ENCODE peak calls at places on chromosomes 4 and X, in nine cellular contexts. S is right lobe of liver, K is heart right ventricle, L is astrocyte of the spinal cord, N is aorta, I is astrocyte, O is right atrium auricular region, F is SK-N-SH, J is left ventricle myocardium inferior. C is an unnamed sample.

GRCh38 chr4:156865391-156865790 is 106.2 kb downstream of the PDGFC start:
- DNase-seq in O (no peak), N (no peak), F (no peak), I (peak), K (no peak), J (no peak), S (no peak), L (no peak), C (no peak)

GRCh38 chr4:98568896-98569663 is 89.3 kb downstream of the TSPAN5 start:
- DNase-seq in S (no peak), F (no peak), J (no peak), L (no peak), O (no peak), K (no peak), I (no peak), N (no peak), C (no peak)

GRCh38 chrX:30589146-30589888 is 11.8 kb upstream of the TASL start:
- DNase-seq in J (no peak), I (no peak), S (no peak), L (no peak), K (no peak), N (no peak), O (no peak), F (no peak), C (no peak)

GRCh38 chr4:137994858-137995257 is 247.3 kb downstream of the SLC7A11 start:
- DNase-seq in S (no peak), K (no peak), O (no peak), L (peak), I (peak), J (no peak), N (no peak), F (no peak), C (no peak)

GRCh38 chrX:20265726-20266681 is 705 bp downstream of the RPS6KA3 start:
- DNase-seq in O (no peak), S (peak), L (no peak), I (no peak), J (peak), K (peak), N (peak), F (peak), C (no peak)

GRCh38 chr4:72974694-72975487 is 94.6 kb downstream of the COX18 start:
- DNase-seq in N (no peak), I (peak), L (peak), O (no peak), J (no peak), K (no peak), F (no peak), S (no peak), C (no peak)

GRCh38 chr4:8548731-8549351 is 31.4 kb upstream of the GPR78 start:
- DNase-seq in S (no peak), K (no peak), F (peak), N (peak), I (no peak), L (no peak), O (no peak), J (no peak), C (no peak)

GRCh38 chr4:17934286-17934685 is 87.3 kb downstream of the LCORL start:
- DNase-seq in L (no peak), J (no peak), N (no peak), K (no peak), S (no peak), I (no peak), O (no peak), F (no peak), C (no peak)

GRCh38 chr4:183636488-183636887 is 22.5 kb downstream of the RWDD4 start:
- DNase-seq in K (no peak), I (no peak), J (no peak), F (no peak), O (no peak), S (no peak), L (peak), N (no peak), C (no peak)

GRCh38 chrX:21926527-21927278 is 13.8 kb upstream of the SMS start:
- DNase-seq in O (no peak), J (no peak), L (peak), F (no peak), K (no peak), N (no peak), I (peak), S (no peak), C (peak)

GRCh38 chr4:7911044-7911578 is 28.6 kb downstream of the AFAP1 start:
- DNase-seq in F (peak), K (peak), S (no peak), L (peak), N (no peak), I (peak), O (no peak), J (no peak), C (no peak)

GRCh38 chr4:16264798-16265197 is 38.5 kb upstream of the TAPT1 start:
- DNase-seq in S (no peak), I (peak), N (no peak), F (peak), L (peak), K (no peak), O (no peak), J (no peak), C (no peak)

GRCh38 chrX:17735396-17735795 is 1.9 kb upstream of the SCML1 start:
- DNase-seq in J (no peak), I (no peak), S (peak), O (no peak), F (no peak), N (no peak), L (no peak), K (no peak), C (no peak)

GRCh38 chr4:23279377-23279988 is 586.7 kb downstream of the GBA3 start:
- DNase-seq in S (no peak), F (no peak), N (no peak), O (no peak), I (peak), J (no peak), L (peak), K (no peak), C (peak)

GRCh38 chr4:67988986-67989385 is 25.7 kb upstream of the TMPRSS11A start:
- DNase-seq in S (no peak), J (no peak), N (no peak), O (no peak), F (no peak), K (no peak), L (peak), I (peak), C (no peak)

GRCh38 chr4:103645991-103646390 is 73.8 kb downstream of the TACR3 start:
- DNase-seq in L (no peak), S (no peak), I (no peak), N (no peak), J (no peak), O (no peak), K (no peak), F (no peak), C (no peak)

GRCh38 chr4:77849278-77849965 is 13.2 kb upstream of the MRPL1 start:
- DNase-seq in L (no peak), N (no peak), K (no peak), S (no peak), F (no peak), O (no peak), J (no peak), I (no peak), C (no peak)

GRCh38 chr4:86857341-86858052 is 8.3 kb upstream of the SLC10A6 start:
- DNase-seq in K (no peak), F (no peak), N (no peak), S (no peak), J (no peak), I (no peak), L (no peak), O (no peak), C (no peak)

GRCh38 chr4:10590896-10591295 is 93.7 kb downstream of the CLNK start:
- DNase-seq in K (no peak), L (peak), F (no peak), I (peak), S (no peak), O (no peak), N (no peak), J (no peak), C (no peak)

GRCh38 chr4:73070072-73070385 is 513 bp upstream of the COX18 start:
- DNase-seq in K (no peak), N (no peak), O (no peak), L (no peak), S (no peak), F (no peak), I (no peak), J (no peak), C (peak)

GRCh38 chrX:12956704-12957541 is 18.0 kb upstream of the TMSB4X start:
- DNase-seq in K (no peak), F (peak), N (no peak), O (no peak), S (no peak), L (peak), J (no peak), I (peak), C (peak)

GRCh38 chr4:2937146-2937857 is 25.9 kb downstream of the NOP14 start:
- DNase-seq in J (peak), N (peak), K (no peak), F (no peak), I (peak), L (peak), O (no peak), S (peak), C (peak)

GRCh38 chr4:56049428-56050212 is 100.9 kb downstream of the CEP135 start:
- DNase-seq in S (no peak), J (no peak), L (peak), K (peak), O (no peak), I (peak), F (peak), N (peak), C (no peak)

GRCh38 chr4:74946196-74946595 is 13.3 kb downstream of the PARM1 start:
- DNase-seq in S (no peak), K (no peak), F (no peak), L (no peak), N (no peak), O (no peak), J (no peak), I (no peak), C (no peak)

DNA sequence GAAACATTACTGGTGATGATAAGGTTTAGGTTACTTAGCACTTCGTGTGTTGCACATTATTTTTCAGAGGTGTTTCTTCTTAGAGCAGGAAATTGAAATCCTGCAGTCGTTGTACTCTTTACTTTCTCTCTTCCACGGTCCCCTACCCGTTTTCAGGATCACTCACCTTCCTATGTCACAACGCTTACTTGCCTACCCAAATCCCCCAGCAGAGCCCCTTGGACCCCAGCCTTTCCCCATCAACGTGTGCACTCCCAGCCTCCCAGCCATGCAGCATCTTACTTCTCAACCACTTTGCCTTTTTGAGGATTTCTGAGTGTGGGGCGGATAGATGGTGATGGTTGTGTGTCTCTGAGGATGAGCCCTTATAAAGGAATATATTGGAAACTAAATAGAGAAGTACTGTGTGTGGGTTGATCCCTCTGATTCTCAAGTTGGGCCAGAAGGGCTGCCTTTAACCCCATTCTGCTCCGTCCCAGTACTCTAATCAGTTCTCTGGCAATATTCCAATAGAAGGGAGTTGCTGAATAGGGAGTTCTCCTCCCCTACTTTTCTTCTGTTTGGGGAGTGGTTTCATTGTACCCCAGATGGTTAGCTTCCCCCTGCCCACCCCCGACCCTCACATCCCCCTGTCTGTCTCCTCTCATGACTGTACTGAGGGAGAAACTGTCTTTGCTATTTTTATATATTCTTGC is 1.6 kb downstream of the MID2 start:
- DNase-seq in S (no peak), F (no peak), J (no peak), O (no peak), I (no peak), L (no peak), N (no peak), K (no peak), C (no peak)
- H3K4me3 ChIP-seq in S (peak), F (no peak), J (peak), O (peak), I (peak), L (peak), N (peak), K (peak), C (peak)

DNA sequence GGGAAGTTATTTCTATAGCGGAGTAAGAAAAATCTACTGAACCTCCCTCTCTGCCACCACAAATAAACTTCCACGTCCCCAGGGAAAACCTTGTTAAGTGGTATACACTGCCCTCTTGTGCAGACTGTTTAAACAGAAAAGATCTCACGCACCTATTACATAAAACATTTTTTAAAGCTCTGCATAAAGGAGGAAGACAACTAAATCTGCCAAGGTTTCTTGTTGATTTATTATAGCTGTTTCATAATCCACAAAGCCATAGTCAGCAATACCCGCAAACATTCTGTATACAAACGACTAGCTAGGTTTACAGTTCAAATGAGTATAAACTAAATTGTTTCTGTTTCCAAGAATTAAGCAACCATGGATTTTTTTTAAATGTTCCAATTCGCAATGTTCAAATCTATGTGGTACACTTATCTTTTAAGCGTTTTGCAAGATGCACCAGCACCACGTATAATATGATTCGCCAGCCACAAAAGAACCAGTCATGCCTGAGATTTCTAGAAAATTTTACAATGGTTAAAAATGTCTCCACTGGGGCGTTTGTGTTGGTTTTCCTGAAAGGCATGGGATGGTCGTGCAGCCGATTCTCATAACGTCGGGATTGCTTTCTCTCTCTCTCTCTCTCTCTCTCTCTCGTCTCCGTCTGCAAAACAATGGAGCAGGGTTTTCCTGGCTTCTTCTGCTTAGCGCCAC is 164.6 kb downstream of the PRKX start:
- DNase-seq in L (peak), O (no peak), N (no peak), F (peak), S (no peak), K (no peak), J (no peak), I (peak), C (peak)
- H3K4me3 ChIP-seq in L (peak), O (peak), N (no peak), F (peak), S (no peak), K (no peak), J (peak), I (peak), C (no peak)

GRCh38 chr4:165325732-165326512 is 1.5 kb upstream of the MSMO1 start:
- DNase-seq in F (no peak), J (no peak), O (no peak), I (peak), N (no peak), L (peak), K (no peak), S (no peak), C (peak)
- H3K4me3 ChIP-seq in F (peak), J (peak), O (peak), I (peak), N (no peak), L (no peak), K (no peak), S (peak), C (peak)

DNA sequence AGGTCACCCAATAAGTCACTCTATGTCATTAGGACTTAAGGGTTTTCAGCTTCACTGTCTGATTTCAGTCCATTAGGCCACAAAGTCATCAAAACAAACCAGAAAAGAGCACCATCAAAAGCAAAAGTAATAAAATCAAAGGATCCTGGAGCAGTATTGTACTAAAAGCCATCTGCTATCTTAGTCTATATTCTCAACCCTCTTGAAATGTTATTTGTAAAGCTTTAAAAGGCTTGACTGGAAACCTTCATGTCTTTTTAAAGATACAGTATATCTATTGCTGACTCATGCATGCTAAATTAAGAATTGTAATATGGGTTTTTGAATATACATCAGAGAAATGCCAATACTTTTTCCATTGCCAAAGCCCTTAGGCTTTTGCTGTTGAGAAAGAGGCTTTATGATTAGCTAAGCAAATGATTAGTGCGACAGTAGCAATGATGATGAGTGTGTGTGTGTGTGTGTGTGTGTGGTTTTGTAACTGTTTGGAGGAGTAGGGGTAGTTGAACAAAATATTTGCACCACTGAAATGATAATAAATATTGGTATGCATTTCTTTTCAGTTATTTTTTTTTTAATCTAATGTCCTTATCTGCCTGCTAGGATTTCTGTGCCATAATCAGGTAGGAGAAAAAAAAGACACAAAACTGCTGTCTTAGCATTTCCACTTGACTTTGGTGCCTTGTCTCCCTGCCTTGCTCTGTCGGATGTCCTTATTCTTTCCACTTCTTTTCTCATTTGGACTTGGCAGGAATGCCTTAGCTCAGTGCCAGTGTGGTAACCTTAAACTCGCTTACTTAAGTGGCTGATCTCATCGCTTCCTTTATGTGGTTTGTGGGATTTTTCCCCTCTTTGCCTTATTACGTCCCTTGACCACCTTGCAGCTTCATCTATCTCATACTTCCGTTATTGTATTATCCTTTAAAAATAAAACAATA is 119.7 kb downstream of the PCDH7 start:
- DNase-seq in S (no peak), F (no peak), N (no peak), K (no peak), L (peak), I (peak), J (no peak), O (no peak), C (peak)
- H3K4me3 ChIP-seq in S (no peak), F (no peak), N (no peak), K (no peak), L (no peak), I (no peak), J (no peak), O (no peak), C (no peak)

DNA sequence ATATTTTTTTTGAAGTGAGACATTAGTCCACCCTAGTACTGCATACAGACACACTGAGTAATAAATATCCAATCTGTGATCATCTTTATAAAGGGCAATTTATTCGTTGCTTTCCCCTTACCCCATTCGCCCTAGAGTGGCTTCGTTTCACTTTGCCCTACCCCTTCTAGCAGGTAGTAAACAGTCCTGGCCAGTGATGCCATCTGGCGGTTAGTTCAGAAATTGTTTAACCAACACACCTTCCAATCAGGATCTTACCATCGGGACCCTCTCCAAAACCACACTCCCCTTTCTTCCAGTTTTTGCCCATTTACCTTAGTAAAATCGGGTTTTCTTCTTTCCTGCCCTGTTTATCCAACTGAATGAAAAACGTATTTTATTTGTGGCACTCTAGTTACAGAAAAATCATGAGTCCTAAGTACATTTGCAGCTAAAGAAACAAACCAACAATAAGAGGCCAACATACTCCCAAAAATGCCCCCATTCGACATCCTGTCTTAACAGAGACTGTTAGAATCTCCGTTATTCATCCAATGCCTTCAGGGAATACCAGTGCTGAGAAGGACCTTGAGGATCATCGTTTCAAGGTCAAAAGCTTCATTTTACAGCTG is 2.2 kb downstream of the PPA2 start:
- DNase-seq in K (no peak), S (peak), J (peak), L (peak), I (peak), O (peak), F (peak), N (no peak), C (no peak)
- H3K4me3 ChIP-seq in K (no peak), S (no peak), J (peak), L (peak), I (peak), O (peak), F (peak), N (peak), C (peak)

GRCh38 chr4:165965503-165965902 is 92.5 kb downstream of the TLL1 start:
- DNase-seq in K (no peak), N (no peak), O (no peak), F (no peak), S (no peak), J (no peak), I (peak), L (no peak), C (no peak)

GRCh38 chr4:165964591-165964990 is 91.6 kb downstream of the TLL1 start:
- DNase-seq in N (no peak), I (no peak), S (no peak), O (no peak), K (no peak), F (no peak), J (no peak), L (no peak), C (no peak)

GRCh38 chr4:165967486-165967885 is 94.4 kb downstream of the TLL1 start:
- DNase-seq in F (no peak), K (no peak), L (no peak), I (no peak), S (no peak), N (no peak), O (no peak), J (no peak), C (peak)

GRCh38 chr4:165970703-165971420 is 97.8 kb downstream of the TLL1 start:
- DNase-seq in O (no peak), K (no peak), L (no peak), F (no peak), S (no peak), N (no peak), J (no peak), I (no peak), C (no peak)

GRCh38 chr4:165966833-165967232 is 93.8 kb downstream of the TLL1 start:
- DNase-seq in F (no peak), I (no peak), O (no peak), N (no peak), L (no peak), J (no peak), S (no peak), K (no peak), C (no peak)
- H3K4me3 ChIP-seq in F (no peak), I (no peak), O (no peak), N (no peak), L (no peak), J (no peak), S (no peak), K (no peak), C (no peak)

C was measured in retinal pigment epithelial cell.